ENCODE peak calls at places on chromosome 4, in ten cellular contexts. M, E, Q, K, T, H, R, N, J and B are unnamed samples.

GRCh38 chr4:148926861-148927260 is 484.6 kb upstream of the NR3C2 start:
- DNase-seq in E (no peak), H (no peak), T (no peak), M (peak; percentile 12), K (peak; percentile 55), Q (no peak), J (peak; percentile 17), R (no peak), N (no peak), B (no peak)

GRCh38 chr4:113899260-113900177 is 79.9 kb downstream of the ARSJ start:
- DNase-seq in E (peak; percentile 6), T (no peak), K (no peak), N (no peak), Q (no peak), M (no peak), J (no peak), R (no peak), H (peak; percentile 28), B (no peak)

GRCh38 chr4:2819244-2820215 is 24.1 kb upstream of the ADD1 start:
- DNase-seq in T (no peak), H (no peak), J (no peak), R (no peak), Q (no peak), N (no peak), M (no peak), E (no peak), K (no peak), B (no peak)

GRCh38 chr4:1078490-1078889 is 34.9 kb downstream of the RNF212 start:
- DNase-seq in E (no peak), M (no peak), R (no peak), J (no peak), N (no peak), T (no peak), H (no peak), K (no peak), Q (no peak), B (no peak)

GRCh38 chr4:176339936-176340761 is 20.4 kb downstream of the SPCS3 start:
- DNase-seq in H (no peak), K (peak; percentile 68), M (no peak), J (no peak), R (no peak), E (no peak), T (no peak), N (no peak), Q (no peak), B (no peak)

GRCh38 chr4:62601737-62602136 is 1401.6 kb downstream of the ADGRL3 start:
- DNase-seq in K (no peak), H (no peak), N (no peak), M (no peak), E (no peak), T (no peak), J (no peak), R (no peak), Q (no peak), B (no peak)

GRCh38 chr4:185566972-185567749 is 31.9 kb upstream of the PDLIM3 start:
- DNase-seq in Q (peak; percentile 79), M (peak; percentile 65), R (peak; percentile 31), E (no peak), T (no peak), K (peak; percentile 76), H (no peak), J (peak; percentile 98), N (no peak), B (peak; percentile 40)

GRCh38 chr4:3130826-3131225 is 56.3 kb downstream of the HTT start:
- DNase-seq in E (no peak), N (no peak), R (no peak), T (no peak), H (no peak), M (no peak), J (no peak), K (no peak), Q (no peak), B (no peak)

GRCh38 chr4:7786517-7786916 is 153.1 kb downstream of the AFAP1 start:
- DNase-seq in Q (no peak), J (no peak), E (no peak), N (no peak), K (no peak), R (no peak), H (no peak), T (no peak), M (no peak), B (no peak)

GRCh38 chr4:145307120-145307519 is 126.7 kb upstream of the OTUD4 start:
- DNase-seq in R (no peak), K (no peak), H (no peak), N (no peak), M (no peak), T (no peak), E (no peak), Q (no peak), J (no peak), B (no peak)

GRCh38 chr4:139786494-139787354 is 121.1 kb downstream of the MGST2 start:
- DNase-seq in T (no peak), H (no peak), E (no peak), N (no peak), M (no peak), Q (no peak), K (peak; percentile 42), R (no peak), J (no peak), B (no peak)

GRCh38 chr4:3009422-3009821 is 46.1 kb downstream of the GRK4 start:
- DNase-seq in T (no peak), E (no peak), N (peak; percentile 2), H (peak; percentile 29), R (no peak), M (peak; percentile 40), Q (no peak), J (peak; percentile 15), K (no peak), B (peak; percentile 8)

GRCh38 chr4:150971901-150972300 is 43.2 kb downstream of the LRBA start:
- DNase-seq in K (no peak), J (peak; percentile 13), T (no peak), M (no peak), E (no peak), H (no peak), Q (no peak), N (no peak), R (no peak), B (no peak)

GRCh38 chr4:168269879-168270278 is 48.7 kb downstream of the DDX60 start:
- DNase-seq in E (no peak), M (no peak), H (no peak), Q (no peak), T (no peak), J (no peak), N (no peak), R (no peak), K (no peak), B (no peak)

GRCh38 chr4:186770446-186771175 is 47.0 kb upstream of the FAT1 start:
- DNase-seq in Q (no peak), M (no peak), T (no peak), E (no peak), J (peak; percentile 25), H (no peak), R (peak; percentile 63), N (no peak), K (no peak), B (no peak)

GRCh38 chr4:152264106-152264505 is 271.8 kb downstream of the FBXW7 start:
- DNase-seq in H (no peak), K (no peak), N (no peak), R (no peak), J (no peak), E (no peak), M (no peak), Q (no peak), T (no peak), B (no peak)

GRCh38 chr4:163493643-163494359 is 689 bp upstream of the TMA16 start:
- DNase-seq in J (no peak), H (peak; percentile 61), K (no peak), R (no peak), T (no peak), M (no peak), N (no peak), E (no peak), Q (no peak), B (no peak)

GRCh38 chr4:186757696-186758330 is 34.2 kb upstream of the FAT1 start:
- DNase-seq in J (no peak), Q (no peak), H (no peak), R (no peak), M (no peak), K (no peak), N (no peak), E (no peak), T (no peak), B (no peak)

GRCh38 chr4:105709081-105709450 is 482 bp downstream of the GSTCD start:
- DNase-seq in N (no peak), K (no peak), H (no peak), E (no peak), Q (no peak), T (no peak), J (peak; percentile 18), R (no peak), M (peak; percentile 43), B (no peak)

GRCh38 chr4:146445198-146446150 is 76.3 kb downstream of the SLC10A7 start:
- DNase-seq in R (no peak), J (no peak), M (no peak), N (no peak), K (no peak), H (no peak), T (no peak), Q (no peak), E (no peak), B (no peak)

GRCh38 chr4:102263024-102263787 is 82.1 kb downstream of the SLC39A8 start:
- DNase-seq in Q (no peak), R (no peak), N (no peak), T (peak; percentile 4), J (peak; percentile 54), E (no peak), H (peak; percentile 50), K (peak; percentile 46), M (peak; percentile 60), B (peak; percentile 40)

GRCh38 chr4:37825943-37826281 is 574 bp upstream of the PGM2 start:
- DNase-seq in M (no peak), Q (no peak), K (peak; percentile 32), E (no peak), N (no peak), J (no peak), T (peak; percentile 91), R (no peak), H (no peak), B (no peak)